ENCODE peak calls at places on chromosomes 13 and 19, in eight cellular contexts. H is fibroblast of villous mesenchyme, W is foreskin fibroblast, O is spleen, T is tibial artery, B is hepatocyte, R is heart right ventricle, F is Peyer's patch. N is an unnamed sample.

GRCh38 chr19:48752511-48753365 is at the start of gene FUT1:
- DNase-seq in F (peak), T (no peak), W (peak), O (peak), B (peak), H (peak), R (peak), N (no peak)

GRCh38 chr13:30918662-30919405 is 12.8 kb downstream of the MEDAG start:
- DNase-seq in O (no peak), B (no peak), F (no peak), T (no peak), H (peak), W (peak), R (no peak), N (no peak)

GRCh38 chr13:97904059-97904458 is 49.4 kb upstream of the IPO5 start:
- DNase-seq in T (no peak), R (no peak), F (no peak), O (no peak), B (no peak), H (no peak), W (peak), N (no peak)

GRCh38 chr19:52991484-52991883 is 22.2 kb upstream of the ERVV-1 start:
- DNase-seq in T (no peak), H (peak), B (no peak), O (no peak), R (no peak), W (peak), F (no peak), N (no peak)

GRCh38 chr13:43784491-43784890 is 2.3 kb downstream of the ENOX1 start:
- DNase-seq in B (no peak), O (no peak), W (peak), H (peak), T (no peak), R (no peak), F (no peak), N (no peak)

GRCh38 chr13:76035711-76036110 is 399.6 kb downstream of the LMO7 start:
- DNase-seq in T (no peak), B (no peak), R (no peak), W (peak), H (peak), O (no peak), F (no peak), N (no peak)

GRCh38 chr19:30711296-30711695 is 339.1 kb downstream of the ZNF536 start:
- DNase-seq in O (no peak), W (no peak), F (no peak), T (no peak), H (no peak), R (no peak), B (no peak), N (no peak)

GRCh38 chr19:29323972-29324680 is 111.2 kb upstream of the UQCRFS1 start:
- DNase-seq in O (no peak), B (no peak), R (no peak), H (no peak), F (no peak), W (no peak), T (no peak), N (no peak)

GRCh38 chr19:41521860-41522555 is 54.0 kb upstream of the CEACAM21 start:
- DNase-seq in O (peak), B (no peak), H (no peak), T (no peak), R (peak), F (peak), W (peak), N (no peak)

GRCh38 chr13:110015253-110015652 is 228.9 kb upstream of the IRS2 start:
- DNase-seq in R (no peak), H (no peak), O (no peak), W (peak), T (no peak), B (no peak), F (no peak), N (no peak)

GRCh38 chr19:283395-283794 is 7.8 kb downstream of the PLPP2 start:
- DNase-seq in T (peak), H (no peak), W (no peak), F (no peak), B (no peak), O (no peak), R (no peak), N (no peak)

GRCh38 chr19:15452111-15453047 is 2.6 kb upstream of the WIZ start:
- DNase-seq in T (peak), B (peak), O (peak), H (peak), W (peak), R (peak), F (peak), N (peak)

GRCh38 chr19:15453906-15454305 is 4.2 kb upstream of the WIZ start:
- DNase-seq in W (no peak), H (no peak), R (no peak), B (no peak), F (no peak), T (peak), O (no peak), N (no peak)

GRCh38 chr19:15455996-15456395 is 6.2 kb upstream of the WIZ start:
- DNase-seq in B (no peak), R (no peak), W (no peak), T (no peak), F (no peak), O (no peak), H (no peak), N (no peak)

GRCh38 chr19:15456441-15456840 is 6.7 kb upstream of the WIZ start:
- DNase-seq in B (no peak), O (no peak), F (no peak), W (no peak), H (no peak), R (no peak), T (no peak), N (no peak)

GRCh38 chr19:15454371-15454800 is 4.6 kb upstream of the WIZ start:
- DNase-seq in H (no peak), F (no peak), R (no peak), O (no peak), T (no peak), W (no peak), B (no peak), N (no peak)
- TF ChIP-seq CTCF in H (peak), F (peak), R (no peak), O (no peak), T (no peak), W (peak), B (no peak), N (no peak)

GRCh38 chr19:3236272-3236671 is 11.8 kb downstream of the CELF5 start:
- DNase-seq in B (no peak), R (no peak), O (no peak), T (no peak), F (no peak), W (no peak), H (no peak), N (no peak)

GRCh38 chr19:3233831-3234230 is 9.4 kb downstream of the CELF5 start:
- DNase-seq in H (no peak), T (no peak), R (no peak), O (no peak), F (no peak), W (no peak), B (no peak), N (no peak)

GRCh38 chr19:3238066-3238561 is 13.7 kb downstream of the CELF5 start:
- DNase-seq in B (no peak), F (no peak), H (no peak), W (no peak), R (no peak), T (no peak), O (no peak), N (no peak)

GRCh38 chr19:3233116-3233515 is 8.7 kb downstream of the CELF5 start:
- DNase-seq in B (no peak), O (no peak), T (no peak), F (no peak), R (no peak), W (no peak), H (no peak), N (no peak)

GRCh38 chr19:3234800-3235199 is 10.3 kb downstream of the CELF5 start:
- DNase-seq in H (no peak), F (no peak), O (no peak), B (no peak), R (no peak), W (no peak), T (no peak), N (no peak)
- TF ChIP-seq CTCF in H (peak), F (no peak), O (no peak), B (no peak), R (no peak), W (no peak), T (no peak), N (peak)

DNA sequence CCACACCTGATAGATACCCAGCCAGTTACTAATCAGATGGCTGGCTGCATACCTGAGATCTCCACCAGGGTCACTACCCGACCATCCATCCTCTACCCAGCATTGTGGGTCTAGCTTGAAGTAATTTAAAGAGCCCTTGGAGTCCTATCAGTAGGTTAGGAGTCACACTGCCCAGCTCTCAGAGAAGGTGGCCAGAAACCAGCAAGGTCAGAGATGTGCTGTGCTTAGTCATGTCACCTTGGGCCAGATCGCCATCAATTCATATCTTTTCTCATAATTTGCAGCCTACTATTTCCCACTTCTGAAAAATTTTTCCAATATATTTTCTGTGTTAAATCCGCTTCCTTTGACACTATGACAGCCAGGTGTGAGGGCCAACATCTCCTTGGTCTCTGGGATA is 13.9 kb downstream of the SAMD4B start:
- DNase-seq in B (no peak), R (no peak), F (no peak), O (no peak), H (no peak), W (no peak), T (no peak), N (no peak)
- TF ChIP-seq CTCF in B (no peak), R (no peak), F (no peak), O (no peak), H (no peak), W (no peak), T (no peak), N (no peak)

GRCh38 chr19:15453091-15453498 is 3.3 kb upstream of the WIZ start:
- DNase-seq in O (no peak), F (no peak), B (peak), T (no peak), R (peak), H (no peak), W (peak), N (no peak)
- TF ChIP-seq CTCF in O (no peak), F (peak), B (peak), T (peak), R (peak), H (peak), W (peak), N (peak)

DNA sequence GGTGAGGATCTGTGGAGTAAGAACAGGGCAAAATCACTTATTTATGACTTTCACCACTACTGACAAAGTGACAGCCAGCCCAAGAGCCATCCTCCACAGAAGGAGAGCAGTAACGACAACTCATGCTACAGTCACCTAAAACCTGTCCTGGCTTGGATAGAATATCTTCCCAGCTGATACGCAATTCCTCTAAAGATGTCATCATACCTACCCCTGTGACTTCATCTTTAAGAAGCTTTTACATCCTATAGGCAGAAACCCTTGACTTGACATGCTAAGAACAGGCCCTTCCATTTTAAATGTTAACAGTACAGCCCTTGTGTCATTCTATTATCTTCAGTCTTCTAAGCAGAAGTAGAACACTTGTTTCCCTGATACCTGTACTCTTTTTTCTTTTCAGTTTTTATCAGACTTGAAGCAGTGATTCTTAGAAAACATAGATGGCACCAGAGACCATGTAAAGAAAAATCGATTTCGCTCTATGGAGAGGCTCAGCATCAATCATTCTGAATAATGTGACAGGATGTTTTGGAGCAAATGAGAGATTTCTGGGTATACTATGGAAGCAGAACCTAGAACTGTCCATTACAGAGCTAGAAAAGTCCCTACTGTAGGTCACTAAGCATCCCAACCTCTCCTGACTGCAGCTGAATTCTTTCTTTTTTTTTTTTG is 20.1 kb downstream of the STOML3 start:
- DNase-seq in B (no peak), F (no peak), O (no peak), H (no peak), T (no peak), R (no peak), W (no peak), N (no peak)
- TF ChIP-seq CTCF in B (peak), F (peak), O (no peak), H (peak), T (no peak), R (no peak), W (no peak), N (no peak)

GRCh38 chr19:45423033-45423588 is 606 bp downstream of the ERCC1 start:
- DNase-seq in O (no peak), T (no peak), W (no peak), F (no peak), H (no peak), B (no peak), R (no peak), N (no peak)

GRCh38 chr19:45423589-45424190 is at the start of gene ERCC1:
- DNase-seq in R (peak), T (peak), O (peak), B (peak), H (peak), W (peak), F (peak), N (peak)

GRCh38 chr19:45424191-45425058 is 708 bp upstream of the ERCC1 start:
- DNase-seq in W (peak), H (peak), O (peak), F (peak), B (peak), R (peak), T (peak), N (peak)

DNA sequence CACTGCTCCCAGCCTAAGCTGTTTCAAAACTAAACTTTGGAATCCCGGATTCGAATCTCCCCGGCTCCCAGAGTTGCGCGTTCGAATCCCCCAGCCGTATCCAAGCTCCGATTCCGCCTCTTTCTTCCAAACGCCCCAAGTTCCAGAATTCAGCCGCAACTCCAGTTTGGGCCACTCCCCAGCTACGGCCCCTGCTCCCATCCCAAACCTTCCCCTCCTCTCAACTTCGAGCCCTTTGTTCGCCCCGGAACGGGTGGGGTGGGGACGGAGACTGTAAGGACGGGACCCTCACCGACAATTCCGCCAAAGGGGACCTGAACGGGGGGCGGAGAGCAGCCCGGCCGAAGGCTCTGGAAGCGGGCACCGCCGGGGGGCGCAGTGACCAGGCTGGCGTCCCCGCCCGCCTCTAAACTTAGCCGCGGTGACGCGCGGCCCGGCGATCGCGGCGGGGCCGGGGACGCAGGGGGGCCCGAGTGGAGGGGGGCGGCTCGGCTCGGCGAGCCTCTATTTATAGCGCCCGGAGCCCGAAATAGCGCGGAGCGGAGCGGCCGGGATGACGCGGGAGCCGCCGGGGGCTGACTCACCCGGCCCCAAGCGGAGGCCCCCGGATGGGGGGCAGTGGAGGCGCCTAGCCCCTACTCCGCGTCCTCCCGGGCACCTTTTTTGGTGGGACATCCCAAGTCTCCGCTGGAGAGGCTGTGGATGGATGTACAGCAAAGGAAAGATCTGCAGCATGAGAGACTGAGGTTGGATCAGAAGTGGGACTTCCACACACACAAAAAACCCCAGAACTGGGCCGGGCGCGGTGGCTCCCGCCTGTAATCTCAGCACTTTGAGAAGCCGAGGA is 4.9 kb upstream of the ERCC1 start:
- DNase-seq in O (no peak), H (peak), W (peak), R (peak), B (peak), T (peak), F (no peak), N (peak)
- TF ChIP-seq CTCF in O (no peak), H (peak), W (peak), R (peak), B (peak), T (peak), F (peak), N (peak)

GRCh38 chr13:81487151-81487550 is 1146.2 kb upstream of the SPRY2 start:
- DNase-seq in T (no peak), W (no peak), F (no peak), O (no peak), R (no peak), H (no peak), B (peak), N (peak)
- TF ChIP-seq CTCF in T (no peak), W (no peak), F (no peak), O (no peak), R (no peak), H (no peak), B (peak), N (peak)

GRCh38 chr13:20398459-20398858 is 127.2 kb downstream of the CRYL1 start:
- DNase-seq in R (no peak), B (no peak), H (no peak), T (no peak), W (no peak), O (no peak), F (no peak), N (no peak)

GRCh38 chr13:20399515-20399914 is 126.1 kb downstream of the CRYL1 start:
- DNase-seq in O (no peak), W (no peak), H (no peak), B (no peak), T (no peak), R (no peak), F (no peak), N (no peak)

GRCh38 chr13:20399961-20400360 is 125.7 kb downstream of the CRYL1 start:
- DNase-seq in B (no peak), T (no peak), O (no peak), W (no peak), F (no peak), H (no peak), R (no peak), N (no peak)

GRCh38 chr13:20395061-20395916 is 130.4 kb downstream of the CRYL1 start:
- DNase-seq in T (no peak), R (no peak), O (no peak), W (no peak), B (no peak), F (no peak), H (no peak), N (no peak)

DNA sequence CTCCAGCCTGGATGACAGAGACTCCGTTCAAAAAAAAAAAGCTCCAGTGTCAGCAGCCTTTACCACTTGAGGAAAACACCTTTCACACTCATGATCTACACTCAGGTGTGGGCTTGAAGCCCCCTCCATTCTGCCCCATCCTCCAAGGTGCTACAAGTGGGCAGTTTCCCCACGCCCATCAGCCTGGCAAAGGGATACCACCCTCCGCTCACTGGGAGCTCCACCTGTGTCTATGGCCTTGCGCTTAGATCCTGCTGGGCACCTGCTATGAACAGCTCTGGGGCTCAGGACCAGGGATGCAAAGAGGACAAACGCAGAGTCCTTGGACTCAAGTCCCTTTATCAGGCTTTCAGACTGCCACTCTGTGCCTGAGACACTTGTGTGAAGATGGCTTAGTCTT is 127.8 kb downstream of the CRYL1 start:
- DNase-seq in H (no peak), T (no peak), F (no peak), W (no peak), B (no peak), R (no peak), O (no peak), N (no peak)
- TF ChIP-seq CTCF in H (no peak), T (no peak), F (no peak), W (no peak), B (no peak), R (no peak), O (no peak), N (no peak)

DNA sequence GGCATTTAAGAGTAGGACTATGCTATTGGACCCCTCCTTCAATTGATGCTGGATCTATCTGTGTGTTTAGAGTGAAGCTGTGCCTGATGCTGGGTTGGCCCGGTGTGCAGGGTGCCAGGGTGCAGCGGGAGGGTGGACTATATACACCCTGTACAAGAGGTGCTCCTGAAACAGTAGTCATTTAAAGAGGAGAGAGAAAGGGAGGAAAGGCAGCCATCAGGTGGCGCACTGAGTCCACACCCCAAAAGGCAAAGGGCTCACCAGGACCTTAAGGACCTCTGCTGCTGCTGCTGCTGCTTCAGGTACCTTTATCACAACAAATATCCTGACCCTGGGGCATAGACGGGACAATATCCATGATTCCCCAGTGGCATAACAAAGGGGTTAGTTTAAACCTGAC is 39.4 kb downstream of the ZNF136 start:
- DNase-seq in R (peak), H (no peak), W (peak), B (no peak), O (peak), T (no peak), F (peak), N (no peak)
- TF ChIP-seq CTCF in R (peak), H (peak), W (no peak), B (no peak), O (no peak), T (no peak), F (peak), N (no peak)

GRCh38 chr19:7069042-7069903 is at the start of gene ZNF557:
- DNase-seq in B (peak), F (peak), O (peak), H (peak), R (peak), W (peak), T (peak), N (peak)

GRCh38 chr19:7068599-7068998 is 904 bp upstream of the ZNF557 start:
- DNase-seq in R (no peak), B (no peak), T (no peak), O (no peak), H (no peak), W (no peak), F (no peak), N (no peak)

GRCh38 chr19:7069904-7070226 is 362 bp downstream of the ZNF557 start:
- DNase-seq in H (no peak), B (no peak), R (no peak), W (peak), F (no peak), O (no peak), T (no peak), N (no peak)

GRCh38 chr19:7063764-7064418 is 5.4 kb upstream of the MBD3L3 start:
- DNase-seq in B (no peak), O (peak), W (no peak), R (no peak), F (no peak), T (no peak), H (no peak), N (no peak)

GRCh38 chr19:7067716-7068115 is 1.8 kb upstream of the ZNF557 start:
- DNase-seq in B (no peak), H (no peak), W (peak), R (no peak), O (no peak), F (no peak), T (no peak), N (no peak)
- TF ChIP-seq CTCF in B (no peak), H (no peak), W (no peak), R (no peak), O (no peak), F (no peak), T (no peak), N (no peak)